ENCODE peak calls at places on chromosome 4, in six cellular contexts. One of them, this sample, is unnamed.

GRCh38 chr4:185221912-185222311 is 12.5 kb downstream of the SNX25 start:
- DNase-seq in OCI-LY7: no peak
- DNase-seq in Daoy: no peak
- DNase-seq in activated T-cell treated with anti-CD3 and anti-CD28 coated beads for 1 hour: no peak
- DNase-seq in AG20443: no peak
- DNase-seq in Calu3: no peak
- DNase-seq in this sample: no peak

GRCh38 chr4:41613362-41613761 is 75.4 kb downstream of the LIMCH1 start:
- DNase-seq in Calu3: no peak
- DNase-seq in activated T-cell treated with anti-CD3 and anti-CD28 coated beads for 1 hour: no peak
- DNase-seq in Daoy: peak; percentile 28
- DNase-seq in AG20443: peak; percentile 56
- DNase-seq in OCI-LY7: no peak
- DNase-seq in this sample: no peak

GRCh38 chr4:158930573-158930972 is 161.7 kb downstream of the FNIP2 start:
- DNase-seq in AG20443: no peak
- DNase-seq in Calu3: no peak
- DNase-seq in OCI-LY7: no peak
- DNase-seq in Daoy: no peak
- DNase-seq in activated T-cell treated with anti-CD3 and anti-CD28 coated beads for 1 hour: no peak
- DNase-seq in this sample: no peak

GRCh38 chr4:156971623-156972369 is at the start of gene PDGFC:
- DNase-seq in Calu3: peak; percentile 85
- DNase-seq in Daoy: peak; percentile 69
- DNase-seq in activated T-cell treated with anti-CD3 and anti-CD28 coated beads for 1 hour: no peak
- DNase-seq in OCI-LY7: no peak
- DNase-seq in AG20443: peak; percentile 86
- DNase-seq in this sample: peak; percentile 64

GRCh38 chr4:111842336-111842735 is 302.9 kb upstream of the FAM241A start:
- DNase-seq in Daoy: no peak
- DNase-seq in activated T-cell treated with anti-CD3 and anti-CD28 coated beads for 1 hour: no peak
- DNase-seq in OCI-LY7: no peak
- DNase-seq in Calu3: no peak
- DNase-seq in AG20443: no peak
- DNase-seq in this sample: no peak

GRCh38 chr4:143617994-143618679 is 82.3 kb downstream of the FREM3 start:
- DNase-seq in OCI-LY7: no peak
- DNase-seq in Calu3: no peak
- DNase-seq in activated T-cell treated with anti-CD3 and anti-CD28 coated beads for 1 hour: no peak
- DNase-seq in Daoy: no peak
- DNase-seq in AG20443: peak; percentile 20
- DNase-seq in this sample: no peak

GRCh38 chr4:677431-678293 is 3.3 kb downstream of the MYL5 start:
- DNase-seq in Daoy: peak; percentile 19
- DNase-seq in AG20443: no peak
- DNase-seq in activated T-cell treated with anti-CD3 and anti-CD28 coated beads for 1 hour: no peak
- DNase-seq in OCI-LY7: peak; percentile 71
- DNase-seq in Calu3: peak; percentile 61
- DNase-seq in this sample: no peak

GRCh38 chr4:158292156-158292555 is 81.9 kb downstream of the TMEM144 start:
- DNase-seq in OCI-LY7: no peak
- DNase-seq in activated T-cell treated with anti-CD3 and anti-CD28 coated beads for 1 hour: no peak
- DNase-seq in Daoy: no peak
- DNase-seq in AG20443: no peak
- DNase-seq in Calu3: no peak
- DNase-seq in this sample: no peak